ENCODE peak calls at places on chromosomes 1 and 21, in six cellular contexts. One of them, this sample, is unnamed.

GRCh38 chr1:8915446-8915845 is 30.2 kb upstream of the CA6 start:
- DNase-seq in LoVo: no peak
- DNase-seq in stimulated activated CD4-positive, alpha-beta T cell treated with anti-CD3 and anti-CD28 coated beads, Interleukin-2, amount 100 ng/mL, for 48 hours: no peak
- DNase-seq in Daoy: no peak
- DNase-seq in ovary: no peak
- DNase-seq in body of pancreas: no peak
- DNase-seq in this sample: no peak

GRCh38 chr1:201708085-201708512 is 120.9 kb upstream of the IPO9 start:
- DNase-seq in LoVo: no peak
- DNase-seq in Daoy: peak
- DNase-seq in stimulated activated CD4-positive, alpha-beta T cell treated with anti-CD3 and anti-CD28 coated beads, Interleukin-2, amount 100 ng/mL, for 48 hours: no peak
- DNase-seq in ovary: no peak
- DNase-seq in body of pancreas: peak
- DNase-seq in this sample: no peak

GRCh38 chr1:157348538-157349480 is 203.5 kb downstream of the FCRL5 start:
- DNase-seq in body of pancreas: no peak
- DNase-seq in Daoy: no peak
- DNase-seq in stimulated activated CD4-positive, alpha-beta T cell treated with anti-CD3 and anti-CD28 coated beads, Interleukin-2, amount 100 ng/mL, for 48 hours: no peak
- DNase-seq in LoVo: no peak
- DNase-seq in ovary: no peak
- DNase-seq in this sample: no peak

GRCh38 chr1:238960071-238960470 is 426.3 kb upstream of the CHRM3 start:
- DNase-seq in Daoy: peak
- DNase-seq in stimulated activated CD4-positive, alpha-beta T cell treated with anti-CD3 and anti-CD28 coated beads, Interleukin-2, amount 100 ng/mL, for 48 hours: no peak
- DNase-seq in body of pancreas: no peak
- DNase-seq in LoVo: no peak
- DNase-seq in ovary: peak
- DNase-seq in this sample: no peak

GRCh38 chr1:164707868-164708331 is 148.9 kb downstream of the PBX1 start:
- DNase-seq in body of pancreas: peak
- DNase-seq in stimulated activated CD4-positive, alpha-beta T cell treated with anti-CD3 and anti-CD28 coated beads, Interleukin-2, amount 100 ng/mL, for 48 hours: no peak
- DNase-seq in ovary: no peak
- DNase-seq in LoVo: no peak
- DNase-seq in Daoy: peak
- DNase-seq in this sample: no peak

GRCh38 chr1:36248250-36248894 is 24.1 kb downstream of the THRAP3 start:
- DNase-seq in stimulated activated CD4-positive, alpha-beta T cell treated with anti-CD3 and anti-CD28 coated beads, Interleukin-2, amount 100 ng/mL, for 48 hours: no peak
- DNase-seq in LoVo: peak
- DNase-seq in Daoy: peak
- DNase-seq in body of pancreas: peak
- DNase-seq in ovary: peak
- DNase-seq in this sample: no peak

GRCh38 chr1:211420389-211420788 is 71.6 kb downstream of the RD3 start:
- DNase-seq in ovary: no peak
- DNase-seq in stimulated activated CD4-positive, alpha-beta T cell treated with anti-CD3 and anti-CD28 coated beads, Interleukin-2, amount 100 ng/mL, for 48 hours: no peak
- DNase-seq in body of pancreas: no peak
- DNase-seq in Daoy: peak
- DNase-seq in LoVo: no peak
- DNase-seq in this sample: no peak

GRCh38 chr1:205584732-205585131 is 47.1 kb downstream of the ELK4 start:
- DNase-seq in ovary: no peak
- DNase-seq in stimulated activated CD4-positive, alpha-beta T cell treated with anti-CD3 and anti-CD28 coated beads, Interleukin-2, amount 100 ng/mL, for 48 hours: no peak
- DNase-seq in body of pancreas: no peak
- DNase-seq in Daoy: no peak
- DNase-seq in LoVo: no peak
- DNase-seq in this sample: no peak

GRCh38 chr1:151326619-151327222 is 495 bp downstream of the PI4KB start:
- DNase-seq in body of pancreas: peak
- DNase-seq in Daoy: peak
- DNase-seq in ovary: no peak
- DNase-seq in stimulated activated CD4-positive, alpha-beta T cell treated with anti-CD3 and anti-CD28 coated beads, Interleukin-2, amount 100 ng/mL, for 48 hours: peak
- DNase-seq in LoVo: no peak
- DNase-seq in this sample: peak

GRCh38 chr21:45974073-45975016 is 7.2 kb upstream of the COL6A1 start:
- DNase-seq in body of pancreas: peak
- DNase-seq in Daoy: peak
- DNase-seq in LoVo: peak
- DNase-seq in stimulated activated CD4-positive, alpha-beta T cell treated with anti-CD3 and anti-CD28 coated beads, Interleukin-2, amount 100 ng/mL, for 48 hours: no peak
- DNase-seq in ovary: peak
- DNase-seq in this sample: no peak

GRCh38 chr1:167416506-167416905 is 101.8 kb downstream of the CD247 start:
- DNase-seq in ovary: no peak
- DNase-seq in body of pancreas: no peak
- DNase-seq in Daoy: no peak
- DNase-seq in LoVo: no peak
- DNase-seq in stimulated activated CD4-positive, alpha-beta T cell treated with anti-CD3 and anti-CD28 coated beads, Interleukin-2, amount 100 ng/mL, for 48 hours: no peak
- DNase-seq in this sample: no peak

GRCh38 chr1:29999595-29999994 is 723.8 kb downstream of the MATN1 start:
- DNase-seq in Daoy: no peak
- DNase-seq in body of pancreas: no peak
- DNase-seq in LoVo: no peak
- DNase-seq in stimulated activated CD4-positive, alpha-beta T cell treated with anti-CD3 and anti-CD28 coated beads, Interleukin-2, amount 100 ng/mL, for 48 hours: no peak
- DNase-seq in ovary: no peak
- DNase-seq in this sample: no peak

GRCh38 chr1:20717452-20718342 is at the start of gene KIF17:
- DNase-seq in Daoy: peak
- DNase-seq in stimulated activated CD4-positive, alpha-beta T cell treated with anti-CD3 and anti-CD28 coated beads, Interleukin-2, amount 100 ng/mL, for 48 hours: peak
- DNase-seq in LoVo: peak
- DNase-seq in body of pancreas: peak
- DNase-seq in ovary: peak
- DNase-seq in this sample: peak

GRCh38 chr1:2194319-2194897 is at the start of gene FAAP20:
- DNase-seq in Daoy: peak
- DNase-seq in LoVo: peak
- DNase-seq in body of pancreas: peak
- DNase-seq in ovary: no peak
- DNase-seq in stimulated activated CD4-positive, alpha-beta T cell treated with anti-CD3 and anti-CD28 coated beads, Interleukin-2, amount 100 ng/mL, for 48 hours: peak
- DNase-seq in this sample: peak

GRCh38 chr1:154729031-154729442 is 121.1 kb upstream of the ADAR start:
- DNase-seq in Daoy: peak
- DNase-seq in LoVo: no peak
- DNase-seq in stimulated activated CD4-positive, alpha-beta T cell treated with anti-CD3 and anti-CD28 coated beads, Interleukin-2, amount 100 ng/mL, for 48 hours: no peak
- DNase-seq in body of pancreas: peak
- DNase-seq in ovary: peak
- DNase-seq in this sample: no peak

GRCh38 chr1:90850181-90850924 is 133.3 kb upstream of the BARHL2 start:
- DNase-seq in LoVo: peak
- DNase-seq in body of pancreas: peak
- DNase-seq in Daoy: peak
- DNase-seq in ovary: peak
- DNase-seq in stimulated activated CD4-positive, alpha-beta T cell treated with anti-CD3 and anti-CD28 coated beads, Interleukin-2, amount 100 ng/mL, for 48 hours: no peak
- DNase-seq in this sample: no peak

GRCh38 chr1:222547944-222548671 is at the start of gene HHIPL2:
- DNase-seq in stimulated activated CD4-positive, alpha-beta T cell treated with anti-CD3 and anti-CD28 coated beads, Interleukin-2, amount 100 ng/mL, for 48 hours: no peak
- DNase-seq in LoVo: no peak
- DNase-seq in body of pancreas: no peak
- DNase-seq in Daoy: peak
- DNase-seq in ovary: no peak
- DNase-seq in this sample: no peak

GRCh38 chr21:25896657-25897056 is 161.9 kb downstream of the GABPA start:
- DNase-seq in stimulated activated CD4-positive, alpha-beta T cell treated with anti-CD3 and anti-CD28 coated beads, Interleukin-2, amount 100 ng/mL, for 48 hours: no peak
- DNase-seq in Daoy: no peak
- DNase-seq in LoVo: no peak
- DNase-seq in ovary: no peak
- DNase-seq in body of pancreas: no peak
- DNase-seq in this sample: no peak

GRCh38 chr1:184143449-184143848 is 91.9 kb downstream of the TSEN15 start:
- DNase-seq in body of pancreas: no peak
- DNase-seq in ovary: no peak
- DNase-seq in stimulated activated CD4-positive, alpha-beta T cell treated with anti-CD3 and anti-CD28 coated beads, Interleukin-2, amount 100 ng/mL, for 48 hours: no peak
- DNase-seq in LoVo: no peak
- DNase-seq in Daoy: no peak
- DNase-seq in this sample: peak

GRCh38 chr1:246320286-246320685 is 186.8 kb downstream of the SMYD3 start:
- DNase-seq in ovary: no peak
- DNase-seq in LoVo: no peak
- DNase-seq in body of pancreas: no peak
- DNase-seq in Daoy: no peak
- DNase-seq in stimulated activated CD4-positive, alpha-beta T cell treated with anti-CD3 and anti-CD28 coated beads, Interleukin-2, amount 100 ng/mL, for 48 hours: no peak
- DNase-seq in this sample: no peak

GRCh38 chr1:44227211-44227610 is 13.9 kb downstream of the DMAP1 start:
- DNase-seq in Daoy: no peak
- DNase-seq in stimulated activated CD4-positive, alpha-beta T cell treated with anti-CD3 and anti-CD28 coated beads, Interleukin-2, amount 100 ng/mL, for 48 hours: no peak
- DNase-seq in ovary: no peak
- DNase-seq in LoVo: no peak
- DNase-seq in body of pancreas: no peak
- DNase-seq in this sample: no peak

GRCh38 chr1:7771673-7772299 is 690 bp downstream of the VAMP3 start:
- DNase-seq in Daoy: no peak
- DNase-seq in body of pancreas: no peak
- DNase-seq in ovary: no peak
- DNase-seq in stimulated activated CD4-positive, alpha-beta T cell treated with anti-CD3 and anti-CD28 coated beads, Interleukin-2, amount 100 ng/mL, for 48 hours: no peak
- DNase-seq in LoVo: no peak
- DNase-seq in this sample: no peak

GRCh38 chr1:182446033-182446669 is 3.8 kb upstream of the RGSL1 start:
- DNase-seq in stimulated activated CD4-positive, alpha-beta T cell treated with anti-CD3 and anti-CD28 coated beads, Interleukin-2, amount 100 ng/mL, for 48 hours: peak
- DNase-seq in Daoy: peak
- DNase-seq in LoVo: peak
- DNase-seq in ovary: no peak
- DNase-seq in body of pancreas: peak
- DNase-seq in this sample: peak

GRCh38 chr1:56061824-56062223 is 517.5 kb downstream of the PLPP3 start:
- DNase-seq in LoVo: no peak
- DNase-seq in Daoy: no peak
- DNase-seq in stimulated activated CD4-positive, alpha-beta T cell treated with anti-CD3 and anti-CD28 coated beads, Interleukin-2, amount 100 ng/mL, for 48 hours: no peak
- DNase-seq in body of pancreas: no peak
- DNase-seq in ovary: no peak
- DNase-seq in this sample: no peak

GRCh38 chr1:219298581-219299148 is 125.0 kb downstream of the LYPLAL1 start:
- DNase-seq in stimulated activated CD4-positive, alpha-beta T cell treated with anti-CD3 and anti-CD28 coated beads, Interleukin-2, amount 100 ng/mL, for 48 hours: no peak
- DNase-seq in LoVo: no peak
- DNase-seq in Daoy: no peak
- DNase-seq in body of pancreas: peak
- DNase-seq in ovary: no peak
- DNase-seq in this sample: no peak

This sample was measured in NCI-H2171.